ENCODE peak calls at places on chromosomes 3 and 15, in nine cellular contexts. O is CD4-positive, alpha-beta T cell; C is adrenal gland; P is Panc1; U is brain microvascular endothelial cell; T is choroid plexus epithelial cell; Z is fibroblast of pulmonary artery; L is cardiac muscle cell; K is GM12865. I is an unnamed sample.

GRCh38 chr15:92161039-92161670 is 232.5 kb upstream of the ST8SIA2 start:
- DNase-seq in O (no peak), C (no peak), P (no peak), U (no peak), T (no peak), Z (no peak), L (no peak), K (peak), I (no peak)

GRCh38 chr3:134030382-134030753 is 643 bp upstream of the SLCO2A1 start:
- DNase-seq in O (no peak), C (no peak), P (no peak), U (no peak), T (no peak), Z (no peak), L (peak), K (no peak), I (no peak)

GRCh38 chr3:15631426-15632211 is 30.1 kb downstream of the BTD start:
- DNase-seq in O (no peak), C (no peak), P (no peak), U (no peak), T (no peak), Z (no peak), L (no peak), K (no peak), I (no peak)

GRCh38 chr15:63188247-63188936 is 1.0 kb upstream of the RAB8B start:
- DNase-seq in O (no peak), C (no peak), P (no peak), U (no peak), T (no peak), Z (no peak), L (no peak), K (peak), I (peak)

GRCh38 chr15:75648156-75649000 is 666 bp downstream of the SNX33 start:
- DNase-seq in O (no peak), C (peak), P (no peak), U (no peak), T (peak), Z (peak), L (peak), K (no peak), I (peak)

GRCh38 chr15:75721462-75721922 is 8.8 kb upstream of the CSPG4 start:
- DNase-seq in O (no peak), C (no peak), P (no peak), U (no peak), T (no peak), Z (no peak), L (no peak), K (no peak), I (no peak)

GRCh38 chr3:69558912-69559311 is 173.0 kb upstream of the FRMD4B start:
- DNase-seq in O (no peak), C (peak), P (no peak), U (no peak), T (peak), Z (peak), L (no peak), K (no peak), I (peak)

GRCh38 chr3:146747928-146748327 is 142.8 kb upstream of the PLSCR5 start:
- DNase-seq in O (no peak), C (no peak), P (no peak), U (peak), T (peak), Z (peak), L (peak), K (no peak), I (peak)

GRCh38 chr3:196931828-196932587 is 10.3 kb downstream of the NCBP2 start:
- DNase-seq in O (no peak), C (no peak), P (no peak), U (no peak), T (no peak), Z (no peak), L (no peak), K (peak), I (no peak)

GRCh38 chr15:50182233-50183013 is 427 bp downstream of the SLC27A2 start:
- DNase-seq in O (no peak), C (peak), P (no peak), U (no peak), T (peak), Z (peak), L (peak), K (no peak), I (peak)
- TF ChIP-seq CTCF in O (no peak), C (no peak), P (peak), U (no peak), T (no peak), Z (no peak), L (no peak), K (no peak), I (no peak)

GRCh38 chr3:194928831-194929594 is 243.3 kb downstream of the FAM43A start:
- DNase-seq in O (no peak), C (peak), P (no peak), U (no peak), T (no peak), Z (peak), L (no peak), K (no peak), I (peak)
- TF ChIP-seq CTCF in O (no peak), C (peak), P (no peak), U (peak), T (peak), Z (peak), L (peak), K (no peak), I (peak)

GRCh38 chr15:48177383-48177874 is 666 bp downstream of the MYEF2 start:
- DNase-seq in O (no peak), C (peak), P (no peak), U (peak), T (peak), Z (peak), L (peak), K (peak), I (peak)

GRCh38 chr15:48176957-48177356 is 1.1 kb downstream of the MYEF2 start:
- DNase-seq in O (no peak), C (no peak), P (no peak), U (no peak), T (no peak), Z (no peak), L (no peak), K (no peak), I (no peak)

GRCh38 chr15:48176097-48176496 is 2.0 kb downstream of the MYEF2 start:
- DNase-seq in O (no peak), C (no peak), P (no peak), U (no peak), T (no peak), Z (no peak), L (no peak), K (no peak), I (no peak)

GRCh38 chr15:48178612-48178931 is 477 bp upstream of the MYEF2 start:
- DNase-seq in O (no peak), C (no peak), P (no peak), U (no peak), T (no peak), Z (no peak), L (no peak), K (no peak), I (no peak)

DNA sequence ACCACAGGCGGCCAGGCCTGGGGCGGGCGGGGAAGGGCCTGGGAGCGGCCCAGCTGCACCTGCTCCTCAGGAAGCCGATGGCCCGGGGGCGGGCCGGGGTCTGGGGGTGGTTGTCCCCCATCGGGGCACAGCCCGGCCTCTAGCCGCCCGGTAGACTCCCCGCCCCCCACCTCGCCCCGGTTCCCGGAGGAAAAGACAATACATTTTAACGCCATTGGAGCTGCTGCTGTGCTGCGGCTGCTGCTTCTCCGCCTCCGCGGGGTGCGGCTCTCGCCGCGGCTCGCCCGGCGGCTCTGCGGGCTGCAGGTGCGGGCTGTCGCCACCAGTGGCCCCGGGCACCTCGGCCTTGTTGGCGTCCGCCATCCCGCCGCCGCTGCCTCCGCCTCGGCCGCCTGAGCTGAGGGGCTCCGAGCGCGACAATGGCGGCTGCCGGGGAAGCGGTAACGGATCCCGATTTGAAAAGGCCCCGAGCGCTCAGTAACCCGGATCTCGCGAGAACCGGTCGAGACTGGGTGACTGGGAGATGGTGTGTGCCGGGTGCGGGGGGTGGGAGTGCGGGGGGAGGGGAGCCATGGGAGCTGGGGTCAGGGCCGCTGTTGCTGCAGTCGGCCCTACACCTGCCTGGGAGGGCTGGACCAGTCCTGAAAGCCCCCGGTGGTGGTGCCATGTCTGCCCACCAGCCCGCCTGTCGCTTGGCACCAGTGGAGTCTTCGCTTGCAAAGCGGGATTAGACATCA is at the start of gene MYEF2:
- DNase-seq in O (peak), C (peak), P (no peak), U (peak), T (peak), Z (peak), L (peak), K (peak), I (peak)
- TF ChIP-seq CTCF in O (no peak), C (no peak), P (no peak), U (no peak), T (no peak), Z (no peak), L (no peak), K (no peak), I (no peak)

GRCh38 chr3:3259181-3259580 is 79.7 kb upstream of the CRBN start:
- DNase-seq in O (no peak), C (no peak), P (no peak), U (no peak), T (no peak), Z (no peak), L (no peak), K (no peak), I (no peak)

GRCh38 chr3:3258281-3258680 is 78.8 kb upstream of the CRBN start:
- DNase-seq in O (no peak), C (no peak), P (no peak), U (no peak), T (no peak), Z (no peak), L (no peak), K (no peak), I (no peak)

GRCh38 chr3:3264796-3265195 is 85.3 kb upstream of the CRBN start:
- DNase-seq in O (no peak), C (no peak), P (no peak), U (no peak), T (no peak), Z (no peak), L (no peak), K (no peak), I (no peak)

GRCh38 chr3:3260870-3261269 is 81.4 kb upstream of the CRBN start:
- DNase-seq in O (no peak), C (no peak), P (no peak), U (no peak), T (no peak), Z (no peak), L (no peak), K (peak), I (no peak)
- TF ChIP-seq CTCF in O (no peak), C (no peak), P (no peak), U (no peak), T (no peak), Z (no peak), L (no peak), K (no peak), I (no peak)

GRCh38 chr3:14152233-14152962 is 26.0 kb downstream of the XPC start:
- DNase-seq in O (no peak), C (no peak), P (no peak), U (no peak), T (peak), Z (no peak), L (no peak), K (no peak), I (no peak)
- TF ChIP-seq CTCF in O (no peak), C (no peak), P (no peak), U (peak), T (peak), Z (peak), L (peak), K (peak), I (peak)

GRCh38 chr3:12413721-12414255 is 70.5 kb upstream of the TSEN2 start:
- DNase-seq in O (no peak), C (no peak), P (no peak), U (no peak), T (no peak), Z (no peak), L (no peak), K (no peak), I (no peak)

GRCh38 chr3:12409625-12410596 is 74.4 kb upstream of the TSEN2 start:
- DNase-seq in O (no peak), C (no peak), P (no peak), U (no peak), T (no peak), Z (no peak), L (no peak), K (no peak), I (no peak)

GRCh38 chr3:12405432-12406272 is 78.6 kb upstream of the TSEN2 start:
- DNase-seq in O (no peak), C (peak), P (peak), U (peak), T (peak), Z (peak), L (no peak), K (no peak), I (peak)

GRCh38 chr3:12408984-12409383 is 75.3 kb upstream of the TSEN2 start:
- DNase-seq in O (no peak), C (no peak), P (no peak), U (no peak), T (no peak), Z (no peak), L (no peak), K (no peak), I (no peak)
- TF ChIP-seq CTCF in O (no peak), C (no peak), P (no peak), U (no peak), T (no peak), Z (no peak), L (no peak), K (no peak), I (no peak)